ENCODE peak calls at places on chromosomes 12 and 14, in seven cellular contexts. Q is astrocyte of the spinal cord; S is CD8-positive, alpha-beta T cell; J is neural crest cell; L is adrenal gland; A is glutamatergic neuron; M is neural progenitor cell. D is an unnamed sample.

GRCh38 chr12:84435682-84436081 is 476.9 kb downstream of the SLC6A15 start:
- DNase-seq in S (no peak), L (no peak), A (no peak), M (peak; percentile 57), J (no peak), Q (no peak), D (no peak)

GRCh38 chr14:59296508-59296907 is 108.0 kb downstream of the DAAM1 start:
- DNase-seq in M (no peak), S (no peak), A (no peak), Q (no peak), J (no peak), L (no peak), D (no peak)

GRCh38 chr12:2117541-2117940 is 64.8 kb downstream of the CACNA1C start:
- DNase-seq in Q (no peak), M (no peak), L (no peak), J (no peak), S (no peak), A (no peak), D (no peak)

GRCh38 chr14:22268875-22269274 is 320.1 kb downstream of the DAD1 start:
- DNase-seq in J (no peak), A (no peak), S (no peak), L (no peak), Q (peak; percentile 35), M (no peak), D (no peak)

GRCh38 chr14:64296561-64296960 is 2.4 kb upstream of the ESR2 start:
- DNase-seq in J (no peak), Q (peak; percentile 38), L (no peak), A (no peak), S (no peak), M (no peak), D (no peak)

GRCh38 chr12:7994731-7995205 is 37.7 kb upstream of the FOXJ2 start:
- DNase-seq in J (no peak), Q (peak; percentile 93), S (no peak), L (no peak), M (peak; percentile 15), A (no peak), D (no peak)

GRCh38 chr14:91415794-91416743 is 1.6 kb downstream of the CCDC88C start:
- DNase-seq in A (no peak), Q (no peak), L (no peak), S (peak; percentile 74), M (no peak), J (no peak), D (no peak)

GRCh38 chr14:97788364-97788763 is 991.2 kb downstream of the VRK1 start:
- DNase-seq in L (no peak), A (no peak), M (no peak), S (no peak), Q (no peak), J (no peak), D (no peak)

GRCh38 chr14:21825147-21825743 is 151.6 kb upstream of the OR4E1 start:
- DNase-seq in L (no peak), M (peak; percentile 74), S (peak; percentile 18), Q (peak; percentile 13), A (peak; percentile 46), J (peak; percentile 4), D (no peak)

GRCh38 chr14:106141242-106142220 is 615.1 kb downstream of the TMEM121 start:
- DNase-seq in J (no peak), S (no peak), L (no peak), A (no peak), Q (no peak), M (no peak), D (no peak)

GRCh38 chr12:104249898-104250297 is 34.3 kb downstream of the TXNRD1 start:
- DNase-seq in L (no peak), Q (no peak), S (no peak), M (no peak), J (no peak), A (no peak), D (no peak)

GRCh38 chr12:69657376-69658137 is 41.5 kb downstream of the BEST3 start:
- DNase-seq in S (no peak), M (no peak), J (no peak), A (no peak), Q (peak; percentile 12), L (peak; percentile 90), D (no peak)

GRCh38 chr14:99261916-99262787 is 9.8 kb downstream of the BCL11B start:
- DNase-seq in S (peak; percentile 81), A (no peak), J (no peak), Q (no peak), L (peak; percentile 20), M (no peak), D (no peak)

GRCh38 chr14:87993485-87993809 is 465 bp upstream of the GALC start:
- DNase-seq in M (no peak), S (no peak), Q (no peak), L (no peak), J (no peak), A (no peak), D (no peak)

GRCh38 chr12:19212245-19212644 is 82.7 kb downstream of the PLEKHA5 start:
- DNase-seq in J (no peak), L (no peak), M (no peak), A (no peak), S (no peak), Q (no peak), D (no peak)

GRCh38 chr12:116324684-116325664 is 47.5 kb upstream of the MED13L start:
- DNase-seq in Q (no peak), S (no peak), A (no peak), J (no peak), L (no peak), M (no peak), D (no peak)

GRCh38 chr12:29547151-29547561 is 49.7 kb upstream of the OVCH1 start:
- DNase-seq in S (no peak), M (no peak), L (no peak), Q (peak; percentile 40), J (no peak), A (no peak), D (no peak)

DNA sequence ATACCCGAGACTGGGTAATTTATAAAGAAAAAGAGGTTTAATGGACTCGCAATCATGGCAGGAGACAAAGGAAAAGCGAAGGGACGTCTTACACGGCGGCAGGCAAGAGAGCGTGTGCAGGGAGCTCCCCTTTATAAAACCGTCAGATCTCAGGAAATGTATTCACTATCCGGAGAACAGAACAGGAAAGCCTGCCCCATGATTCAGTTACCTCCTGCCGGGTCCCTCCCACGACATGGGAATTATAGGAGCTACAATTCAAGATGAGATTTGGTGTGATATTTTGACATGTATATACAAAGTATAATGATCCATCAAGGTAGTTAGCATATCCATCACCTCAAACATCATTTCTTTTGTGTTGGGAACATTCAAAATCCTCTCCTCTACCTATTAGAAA is 2.3 kb upstream of the CDCA4 start:
- DNase-seq in Q (peak; percentile 63), L (no peak), S (no peak), J (no peak), A (no peak), M (no peak), D (no peak)
- TF ChIP-seq CTCF in Q (no peak), L (no peak), S (no peak), J (no peak), A (no peak), M (no peak), D (no peak)

GRCh38 chr14:77061630-77062029 is 33.1 kb upstream of the IRF2BPL start:
- DNase-seq in Q (no peak), L (no peak), M (no peak), J (no peak), S (no peak), A (no peak), D (no peak)

GRCh38 chr14:77058785-77059184 is 30.3 kb upstream of the IRF2BPL start:
- DNase-seq in A (no peak), J (no peak), M (no peak), Q (no peak), S (no peak), L (no peak), D (no peak)

GRCh38 chr14:77058082-77058481 is 29.6 kb upstream of the IRF2BPL start:
- DNase-seq in L (no peak), M (no peak), A (no peak), S (no peak), J (no peak), Q (no peak), D (no peak)

GRCh38 chr14:77062261-77062660 is 33.8 kb upstream of the IRF2BPL start:
- DNase-seq in A (no peak), S (no peak), Q (no peak), J (no peak), M (no peak), L (no peak), D (no peak)

DNA sequence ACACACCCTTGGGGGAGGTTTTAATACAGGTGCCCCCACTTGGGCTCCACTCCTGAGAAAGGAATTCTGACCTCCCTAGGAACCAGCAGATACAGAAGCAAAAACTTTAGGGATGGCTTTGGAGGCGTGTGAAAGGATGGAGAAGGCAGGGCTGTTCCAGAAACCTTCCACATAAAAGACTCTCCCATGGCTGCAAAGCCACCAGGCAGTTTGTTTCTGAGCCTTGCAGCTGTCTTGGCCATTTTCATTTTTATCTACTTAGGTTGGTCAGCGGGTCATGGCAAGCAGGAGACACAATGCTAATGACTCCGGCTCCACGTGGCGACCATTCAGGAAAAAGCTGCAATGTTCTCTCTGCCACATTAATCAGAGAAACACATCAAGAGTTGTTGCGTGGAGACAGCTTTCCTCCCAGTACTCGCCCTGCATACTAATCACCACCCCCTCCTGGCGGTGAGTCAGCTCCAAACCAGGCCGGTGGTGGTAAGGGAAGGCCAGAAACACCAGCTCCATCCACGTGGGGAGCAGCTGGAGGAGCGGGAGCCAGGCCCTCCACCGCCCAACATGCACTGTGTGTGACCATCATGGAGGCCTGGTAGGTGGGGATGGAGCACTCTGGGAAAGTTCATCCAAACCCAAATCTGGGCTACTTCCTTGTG is 30.9 kb upstream of the IRF2BPL start:
- DNase-seq in S (no peak), Q (peak; percentile 93), L (peak; percentile 59), J (peak; percentile 64), M (peak; percentile 34), A (peak; percentile 45), D (no peak)
- TF ChIP-seq CTCF in S (no peak), Q (peak; percentile 36), L (peak; percentile 15), J (peak; percentile 60), M (peak; percentile 6), A (no peak), D (peak; percentile 69)

GRCh38 chr12:86838709-86839108 is 582.5 kb upstream of the MGAT4C start:
- DNase-seq in Q (peak; percentile 3), M (peak; percentile 4), S (no peak), A (peak; percentile 15), J (no peak), L (no peak), D (no peak)
- TF ChIP-seq CTCF in Q (no peak), M (no peak), S (no peak), A (no peak), J (no peak), L (no peak), D (no peak)

DNA sequence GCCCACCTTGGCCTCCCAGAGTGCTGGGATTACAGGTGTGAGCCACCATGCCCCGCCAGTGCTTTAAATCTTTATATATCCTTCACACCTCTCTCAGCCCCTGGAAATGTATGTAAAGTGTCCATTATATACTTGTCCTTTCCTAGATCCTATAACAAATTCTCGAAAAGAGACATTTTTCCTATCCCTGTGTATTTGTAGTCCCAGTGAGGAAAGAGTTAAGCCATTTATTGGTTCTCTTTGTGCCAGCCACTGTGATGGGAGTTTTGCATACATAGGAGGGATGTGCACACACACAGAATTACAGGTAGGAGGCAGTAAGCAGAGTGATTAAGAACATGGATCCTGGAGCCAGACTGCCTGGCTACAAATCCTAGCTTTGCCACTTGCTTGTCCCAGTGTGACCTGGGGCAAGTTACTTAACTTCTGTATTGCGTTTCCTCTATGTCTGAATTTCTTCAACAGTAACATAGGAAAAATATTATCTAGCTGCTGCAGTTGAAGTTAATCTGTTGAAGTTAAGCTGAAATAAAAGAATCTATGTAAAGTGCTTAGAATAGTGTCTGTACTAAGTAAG is 2.1 kb upstream of the RABGGTA start:
- DNase-seq in S (no peak), M (no peak), A (no peak), L (no peak), J (no peak), Q (no peak), D (no peak)
- TF ChIP-seq CTCF in S (no peak), M (peak; percentile 6), A (no peak), L (no peak), J (no peak), Q (no peak), D (no peak)